ENCODE peak calls at places on chromosomes 4 and X, in ten cellular contexts. One of them, this sample, is unnamed.

GRCh38 chr4:122798101-122798500 is 28.5 kb upstream of the FGF2 start:
- DNase-seq in nucleus accumbens: no peak
- DNase-seq in hippocampal formation: no peak
- DNase-seq in activated effector memory CD4-positive, alpha-beta T cell treated with Interleukin-2 at 50 U/mL for 16 hours: no peak
- DNase-seq in SW 1271: no peak
- DNase-seq in H4: peak
- DNase-seq in fibroblast of pulmonary artery: peak
- DNase-seq in AG04450: peak
- DNase-seq in SHP77: no peak
- DNase-seq in fibroblast of the conjunctiva: peak
- DNase-seq in this sample: peak

GRCh38 chr4:41214158-41215146 is at the start of gene APBB2:
- DNase-seq in hippocampal formation: peak
- DNase-seq in fibroblast of pulmonary artery: peak
- DNase-seq in SW 1271: peak
- DNase-seq in H4: peak
- DNase-seq in AG04450: peak
- DNase-seq in SHP77: peak
- DNase-seq in nucleus accumbens: peak
- DNase-seq in activated effector memory CD4-positive, alpha-beta T cell treated with Interleukin-2 at 50 U/mL for 16 hours: no peak
- DNase-seq in fibroblast of the conjunctiva: peak
- DNase-seq in this sample: peak

GRCh38 chrX:37060999-37061398 is 52.8 kb downstream of the FAM47C start:
- DNase-seq in hippocampal formation: no peak
- DNase-seq in nucleus accumbens: no peak
- DNase-seq in H4: peak
- DNase-seq in SHP77: no peak
- DNase-seq in fibroblast of pulmonary artery: peak
- DNase-seq in SW 1271: no peak
- DNase-seq in AG04450: peak
- DNase-seq in activated effector memory CD4-positive, alpha-beta T cell treated with Interleukin-2 at 50 U/mL for 16 hours: no peak
- DNase-seq in fibroblast of the conjunctiva: peak
- DNase-seq in this sample: peak

GRCh38 chr4:48234575-48234974 is 35.1 kb downstream of the TEC start:
- DNase-seq in hippocampal formation: no peak
- DNase-seq in fibroblast of the conjunctiva: no peak
- DNase-seq in nucleus accumbens: no peak
- DNase-seq in H4: no peak
- DNase-seq in SW 1271: no peak
- DNase-seq in SHP77: no peak
- DNase-seq in activated effector memory CD4-positive, alpha-beta T cell treated with Interleukin-2 at 50 U/mL for 16 hours: no peak
- DNase-seq in fibroblast of pulmonary artery: no peak
- DNase-seq in AG04450: no peak
- DNase-seq in this sample: no peak

GRCh38 chrX:9341305-9342201 is 123.3 kb upstream of the TBL1X start:
- DNase-seq in SW 1271: no peak
- DNase-seq in SHP77: peak
- DNase-seq in hippocampal formation: peak
- DNase-seq in fibroblast of pulmonary artery: peak
- DNase-seq in fibroblast of the conjunctiva: no peak
- DNase-seq in H4: peak
- DNase-seq in activated effector memory CD4-positive, alpha-beta T cell treated with Interleukin-2 at 50 U/mL for 16 hours: no peak
- DNase-seq in AG04450: no peak
- DNase-seq in nucleus accumbens: no peak
- DNase-seq in this sample: peak

GRCh38 chrX:97547873-97548578 is 664.3 kb downstream of the RPA4 start:
- DNase-seq in H4: no peak
- DNase-seq in fibroblast of the conjunctiva: no peak
- DNase-seq in nucleus accumbens: no peak
- DNase-seq in AG04450: no peak
- DNase-seq in SHP77: no peak
- DNase-seq in activated effector memory CD4-positive, alpha-beta T cell treated with Interleukin-2 at 50 U/mL for 16 hours: no peak
- DNase-seq in fibroblast of pulmonary artery: peak
- DNase-seq in hippocampal formation: no peak
- DNase-seq in SW 1271: no peak
- DNase-seq in this sample: peak

GRCh38 chr4:12260453-12260852 is 831.8 kb upstream of the HS3ST1 start:
- DNase-seq in H4: no peak
- DNase-seq in AG04450: no peak
- DNase-seq in SHP77: no peak
- DNase-seq in SW 1271: no peak
- DNase-seq in nucleus accumbens: no peak
- DNase-seq in fibroblast of pulmonary artery: no peak
- DNase-seq in activated effector memory CD4-positive, alpha-beta T cell treated with Interleukin-2 at 50 U/mL for 16 hours: no peak
- DNase-seq in fibroblast of the conjunctiva: no peak
- DNase-seq in hippocampal formation: no peak
- DNase-seq in this sample: no peak

GRCh38 chr4:153731239-153731638 is 28.6 kb downstream of the RNF175 start:
- DNase-seq in nucleus accumbens: no peak
- DNase-seq in SW 1271: peak
- DNase-seq in hippocampal formation: no peak
- DNase-seq in AG04450: peak
- DNase-seq in activated effector memory CD4-positive, alpha-beta T cell treated with Interleukin-2 at 50 U/mL for 16 hours: no peak
- DNase-seq in SHP77: no peak
- DNase-seq in fibroblast of pulmonary artery: peak
- DNase-seq in fibroblast of the conjunctiva: peak
- DNase-seq in H4: peak
- DNase-seq in this sample: peak

GRCh38 chrX:47958943-47959342 is 44.8 kb downstream of the ZNF182 start:
- DNase-seq in fibroblast of the conjunctiva: no peak
- DNase-seq in hippocampal formation: no peak
- DNase-seq in fibroblast of pulmonary artery: peak
- DNase-seq in nucleus accumbens: no peak
- DNase-seq in activated effector memory CD4-positive, alpha-beta T cell treated with Interleukin-2 at 50 U/mL for 16 hours: no peak
- DNase-seq in AG04450: no peak
- DNase-seq in SHP77: peak
- DNase-seq in H4: no peak
- DNase-seq in SW 1271: no peak
- DNase-seq in this sample: peak

GRCh38 chr4:15868065-15868464 is 70.5 kb downstream of the FGFBP1 start:
- DNase-seq in fibroblast of the conjunctiva: peak
- DNase-seq in H4: no peak
- DNase-seq in SW 1271: no peak
- DNase-seq in fibroblast of pulmonary artery: no peak
- DNase-seq in activated effector memory CD4-positive, alpha-beta T cell treated with Interleukin-2 at 50 U/mL for 16 hours: no peak
- DNase-seq in nucleus accumbens: no peak
- DNase-seq in hippocampal formation: no peak
- DNase-seq in SHP77: no peak
- DNase-seq in AG04450: no peak
- DNase-seq in this sample: no peak

GRCh38 chr4:142334931-142335330 is 511.2 kb downstream of the INPP4B start:
- DNase-seq in activated effector memory CD4-positive, alpha-beta T cell treated with Interleukin-2 at 50 U/mL for 16 hours: no peak
- DNase-seq in AG04450: no peak
- DNase-seq in fibroblast of the conjunctiva: no peak
- DNase-seq in SHP77: no peak
- DNase-seq in nucleus accumbens: no peak
- DNase-seq in fibroblast of pulmonary artery: no peak
- DNase-seq in H4: no peak
- DNase-seq in hippocampal formation: no peak
- DNase-seq in SW 1271: no peak
- DNase-seq in this sample: no peak

GRCh38 chr4:187480146-187481145 is 515.1 kb upstream of the ZFP42 start:
- DNase-seq in fibroblast of the conjunctiva: peak
- DNase-seq in H4: no peak
- DNase-seq in SW 1271: no peak
- DNase-seq in nucleus accumbens: no peak
- DNase-seq in hippocampal formation: no peak
- DNase-seq in AG04450: no peak
- DNase-seq in SHP77: no peak
- DNase-seq in fibroblast of pulmonary artery: peak
- DNase-seq in activated effector memory CD4-positive, alpha-beta T cell treated with Interleukin-2 at 50 U/mL for 16 hours: no peak
- DNase-seq in this sample: no peak

GRCh38 chr4:98626350-98626749 is 32.1 kb downstream of the TSPAN5 start:
- DNase-seq in hippocampal formation: no peak
- DNase-seq in AG04450: peak
- DNase-seq in SHP77: no peak
- DNase-seq in SW 1271: peak
- DNase-seq in H4: peak
- DNase-seq in fibroblast of the conjunctiva: peak
- DNase-seq in activated effector memory CD4-positive, alpha-beta T cell treated with Interleukin-2 at 50 U/mL for 16 hours: no peak
- DNase-seq in fibroblast of pulmonary artery: peak
- DNase-seq in nucleus accumbens: no peak
- DNase-seq in this sample: no peak

GRCh38 chr4:131001371-131001770 is 1905.4 kb downstream of the C4orf33 start:
- DNase-seq in SHP77: no peak
- DNase-seq in H4: no peak
- DNase-seq in fibroblast of the conjunctiva: no peak
- DNase-seq in AG04450: no peak
- DNase-seq in activated effector memory CD4-positive, alpha-beta T cell treated with Interleukin-2 at 50 U/mL for 16 hours: no peak
- DNase-seq in SW 1271: no peak
- DNase-seq in fibroblast of pulmonary artery: no peak
- DNase-seq in hippocampal formation: no peak
- DNase-seq in nucleus accumbens: no peak
- DNase-seq in this sample: no peak

This sample was measured in SK-N-SH.